ENCODE peak calls at places on chromosomes 7 and 10, in ten cellular contexts. One of them, this sample, is unnamed.

GRCh38 chr10:132900211-132900756 is 42.1 kb downstream of the CFAP46 start:
- DNase-seq in activated CD4-positive, alpha-beta memory T cell treated with anti-CD3 and anti-CD28 coated beads, Interleukin-2, amount 10 ng/mL, durations not matched to agents 7 days and 5 days: no peak
- DNase-seq in iPS-NIHi11: no peak
- DNase-seq in HEK293T: no peak
- DNase-seq in CD4-positive, alpha-beta T cell: no peak
- DNase-seq in neural crest cell: no peak
- DNase-seq in GM06990: no peak
- DNase-seq in brain microvascular endothelial cell: no peak
- DNase-seq in activated T-helper 1 cell treated with anti-CD3 and anti-CD28 coated beads, Interleukin-12 subunit alpha, Interleukin-12 subunit beta, Interleukin-2, Interleukin-4 antibody, amounts not matched to agents 30 ng/mL and 10 ng/mL and 1 ng/mL, durations not matched to agents 14 hours and 24 hours and 36 hours: no peak
- DNase-seq in GM03348: no peak
- DNase-seq in this sample: no peak

GRCh38 chr10:125106586-125106985 is 53.8 kb downstream of the CTBP2 start:
- DNase-seq in activated CD4-positive, alpha-beta memory T cell treated with anti-CD3 and anti-CD28 coated beads, Interleukin-2, amount 10 ng/mL, durations not matched to agents 7 days and 5 days: no peak
- DNase-seq in iPS-NIHi11: no peak
- DNase-seq in HEK293T: no peak
- DNase-seq in CD4-positive, alpha-beta T cell: no peak
- DNase-seq in neural crest cell: no peak
- DNase-seq in GM06990: no peak
- DNase-seq in brain microvascular endothelial cell: no peak
- DNase-seq in activated T-helper 1 cell treated with anti-CD3 and anti-CD28 coated beads, Interleukin-12 subunit alpha, Interleukin-12 subunit beta, Interleukin-2, Interleukin-4 antibody, amounts not matched to agents 30 ng/mL and 10 ng/mL and 1 ng/mL, durations not matched to agents 14 hours and 24 hours and 36 hours: no peak
- DNase-seq in GM03348: no peak
- DNase-seq in this sample: no peak

GRCh38 chr7:140542226-140542625 is 62.9 kb upstream of the MKRN1 start:
- DNase-seq in activated CD4-positive, alpha-beta memory T cell treated with anti-CD3 and anti-CD28 coated beads, Interleukin-2, amount 10 ng/mL, durations not matched to agents 7 days and 5 days: no peak
- DNase-seq in iPS-NIHi11: no peak
- DNase-seq in HEK293T: no peak
- DNase-seq in CD4-positive, alpha-beta T cell: no peak
- DNase-seq in neural crest cell: no peak
- DNase-seq in GM06990: no peak
- DNase-seq in brain microvascular endothelial cell: peak
- DNase-seq in activated T-helper 1 cell treated with anti-CD3 and anti-CD28 coated beads, Interleukin-12 subunit alpha, Interleukin-12 subunit beta, Interleukin-2, Interleukin-4 antibody, amounts not matched to agents 30 ng/mL and 10 ng/mL and 1 ng/mL, durations not matched to agents 14 hours and 24 hours and 36 hours: no peak
- DNase-seq in GM03348: peak
- DNase-seq in this sample: peak

GRCh38 chr7:25944777-25945176 is 207.2 kb upstream of the NFE2L3 start:
- DNase-seq in activated CD4-positive, alpha-beta memory T cell treated with anti-CD3 and anti-CD28 coated beads, Interleukin-2, amount 10 ng/mL, durations not matched to agents 7 days and 5 days: no peak
- DNase-seq in iPS-NIHi11: no peak
- DNase-seq in HEK293T: no peak
- DNase-seq in CD4-positive, alpha-beta T cell: no peak
- DNase-seq in neural crest cell: no peak
- DNase-seq in GM06990: no peak
- DNase-seq in brain microvascular endothelial cell: no peak
- DNase-seq in activated T-helper 1 cell treated with anti-CD3 and anti-CD28 coated beads, Interleukin-12 subunit alpha, Interleukin-12 subunit beta, Interleukin-2, Interleukin-4 antibody, amounts not matched to agents 30 ng/mL and 10 ng/mL and 1 ng/mL, durations not matched to agents 14 hours and 24 hours and 36 hours: no peak
- DNase-seq in GM03348: no peak
- DNase-seq in this sample: no peak

GRCh38 chr7:114356133-114356532 is 58.5 kb upstream of the FOXP2 start:
- DNase-seq in activated CD4-positive, alpha-beta memory T cell treated with anti-CD3 and anti-CD28 coated beads, Interleukin-2, amount 10 ng/mL, durations not matched to agents 7 days and 5 days: no peak
- DNase-seq in iPS-NIHi11: no peak
- DNase-seq in HEK293T: no peak
- DNase-seq in CD4-positive, alpha-beta T cell: no peak
- DNase-seq in neural crest cell: no peak
- DNase-seq in GM06990: no peak
- DNase-seq in brain microvascular endothelial cell: no peak
- DNase-seq in activated T-helper 1 cell treated with anti-CD3 and anti-CD28 coated beads, Interleukin-12 subunit alpha, Interleukin-12 subunit beta, Interleukin-2, Interleukin-4 antibody, amounts not matched to agents 30 ng/mL and 10 ng/mL and 1 ng/mL, durations not matched to agents 14 hours and 24 hours and 36 hours: no peak
- DNase-seq in GM03348: no peak
- DNase-seq in this sample: no peak

GRCh38 chr10:22247636-22248035 is 29.8 kb upstream of the EBLN1 start:
- DNase-seq in activated CD4-positive, alpha-beta memory T cell treated with anti-CD3 and anti-CD28 coated beads, Interleukin-2, amount 10 ng/mL, durations not matched to agents 7 days and 5 days: no peak
- DNase-seq in iPS-NIHi11: no peak
- DNase-seq in HEK293T: no peak
- DNase-seq in CD4-positive, alpha-beta T cell: no peak
- DNase-seq in neural crest cell: no peak
- DNase-seq in GM06990: no peak
- DNase-seq in brain microvascular endothelial cell: no peak
- DNase-seq in activated T-helper 1 cell treated with anti-CD3 and anti-CD28 coated beads, Interleukin-12 subunit alpha, Interleukin-12 subunit beta, Interleukin-2, Interleukin-4 antibody, amounts not matched to agents 30 ng/mL and 10 ng/mL and 1 ng/mL, durations not matched to agents 14 hours and 24 hours and 36 hours: no peak
- DNase-seq in GM03348: no peak
- DNase-seq in this sample: no peak

GRCh38 chr10:128693493-128694132 is 567.4 kb upstream of the MKI67 start:
- DNase-seq in activated CD4-positive, alpha-beta memory T cell treated with anti-CD3 and anti-CD28 coated beads, Interleukin-2, amount 10 ng/mL, durations not matched to agents 7 days and 5 days: no peak
- DNase-seq in iPS-NIHi11: peak
- DNase-seq in HEK293T: no peak
- DNase-seq in CD4-positive, alpha-beta T cell: no peak
- DNase-seq in neural crest cell: no peak
- DNase-seq in GM06990: no peak
- DNase-seq in brain microvascular endothelial cell: no peak
- DNase-seq in activated T-helper 1 cell treated with anti-CD3 and anti-CD28 coated beads, Interleukin-12 subunit alpha, Interleukin-12 subunit beta, Interleukin-2, Interleukin-4 antibody, amounts not matched to agents 30 ng/mL and 10 ng/mL and 1 ng/mL, durations not matched to agents 14 hours and 24 hours and 36 hours: no peak
- DNase-seq in GM03348: no peak
- DNase-seq in this sample: no peak

GRCh38 chr10:665579-666091 is 23.8 kb downstream of the DIP2C start:
- DNase-seq in activated CD4-positive, alpha-beta memory T cell treated with anti-CD3 and anti-CD28 coated beads, Interleukin-2, amount 10 ng/mL, durations not matched to agents 7 days and 5 days: no peak
- DNase-seq in iPS-NIHi11: no peak
- DNase-seq in HEK293T: peak
- DNase-seq in CD4-positive, alpha-beta T cell: no peak
- DNase-seq in neural crest cell: no peak
- DNase-seq in GM06990: no peak
- DNase-seq in brain microvascular endothelial cell: no peak
- DNase-seq in activated T-helper 1 cell treated with anti-CD3 and anti-CD28 coated beads, Interleukin-12 subunit alpha, Interleukin-12 subunit beta, Interleukin-2, Interleukin-4 antibody, amounts not matched to agents 30 ng/mL and 10 ng/mL and 1 ng/mL, durations not matched to agents 14 hours and 24 hours and 36 hours: no peak
- DNase-seq in GM03348: no peak
- DNase-seq in this sample: no peak

GRCh38 chr7:133054167-133054840 is 27.6 kb downstream of the CHCHD3 start:
- DNase-seq in activated CD4-positive, alpha-beta memory T cell treated with anti-CD3 and anti-CD28 coated beads, Interleukin-2, amount 10 ng/mL, durations not matched to agents 7 days and 5 days: no peak
- DNase-seq in iPS-NIHi11: no peak
- DNase-seq in HEK293T: no peak
- DNase-seq in CD4-positive, alpha-beta T cell: no peak
- DNase-seq in neural crest cell: no peak
- DNase-seq in GM06990: no peak
- DNase-seq in brain microvascular endothelial cell: no peak
- DNase-seq in activated T-helper 1 cell treated with anti-CD3 and anti-CD28 coated beads, Interleukin-12 subunit alpha, Interleukin-12 subunit beta, Interleukin-2, Interleukin-4 antibody, amounts not matched to agents 30 ng/mL and 10 ng/mL and 1 ng/mL, durations not matched to agents 14 hours and 24 hours and 36 hours: no peak
- DNase-seq in GM03348: no peak
- DNase-seq in this sample: no peak

GRCh38 chr10:89165923-89166322 is 41.2 kb downstream of the CH25H start:
- DNase-seq in activated CD4-positive, alpha-beta memory T cell treated with anti-CD3 and anti-CD28 coated beads, Interleukin-2, amount 10 ng/mL, durations not matched to agents 7 days and 5 days: no peak
- DNase-seq in iPS-NIHi11: no peak
- DNase-seq in HEK293T: no peak
- DNase-seq in CD4-positive, alpha-beta T cell: no peak
- DNase-seq in neural crest cell: no peak
- DNase-seq in GM06990: no peak
- DNase-seq in brain microvascular endothelial cell: no peak
- DNase-seq in activated T-helper 1 cell treated with anti-CD3 and anti-CD28 coated beads, Interleukin-12 subunit alpha, Interleukin-12 subunit beta, Interleukin-2, Interleukin-4 antibody, amounts not matched to agents 30 ng/mL and 10 ng/mL and 1 ng/mL, durations not matched to agents 14 hours and 24 hours and 36 hours: no peak
- DNase-seq in GM03348: peak
- DNase-seq in this sample: no peak